ENCODE peak calls at places on chromosome 20, in eight cellular contexts. A, K, J, F, E, H, Y and Z are unnamed samples.

GRCh38 chr20:57698191-57698866 is 11.5 kb downstream of the PMEPA1 start:
- DNase-seq in A (no peak), K (peak; percentile 95), J (no peak), F (peak; percentile 90), E (peak; percentile 98), H (peak; percentile 98), Y (peak; percentile 100), Z (peak; percentile 97)

GRCh38 chr20:8854566-8854965 is 214.3 kb upstream of the PLCB4 start:
- DNase-seq in A (no peak), K (no peak), J (peak; percentile 43), F (peak; percentile 78), E (peak; percentile 58), H (peak; percentile 83), Y (peak; percentile 64), Z (peak; percentile 58)

GRCh38 chr20:42272516-42272915 is 654.3 kb upstream of the CHD6 start:
- DNase-seq in A (no peak), K (no peak), J (no peak), F (no peak), E (no peak), H (no peak), Y (no peak), Z (no peak)

GRCh38 chr20:12916699-12917098 is 92.1 kb upstream of the SPTLC3 start:
- DNase-seq in A (no peak), K (no peak), J (no peak), F (no peak), E (no peak), H (no peak), Y (no peak), Z (no peak)

GRCh38 chr20:55592866-55593265 is 412.5 kb downstream of the CBLN4 start:
- DNase-seq in A (no peak), K (no peak), J (no peak), F (no peak), E (no peak), H (no peak), Y (no peak), Z (no peak)

GRCh38 chr20:58086763-58087566 is 141.5 kb downstream of the ANKRD60 start:
- DNase-seq in A (peak; percentile 59), K (peak; percentile 57), J (no peak), F (peak; percentile 56), E (peak; percentile 36), H (peak; percentile 27), Y (peak; percentile 51), Z (no peak)

GRCh38 chr20:53774487-53775203 is 181.0 kb upstream of the ZNF217 start:
- DNase-seq in A (no peak), K (peak; percentile 87), J (no peak), F (peak; percentile 87), E (peak; percentile 85), H (peak; percentile 95), Y (peak; percentile 97), Z (peak; percentile 92)

GRCh38 chr20:9510926-9511325 is 3.5 kb upstream of the LAMP5 start:
- DNase-seq in A (no peak), K (no peak), J (no peak), F (no peak), E (no peak), H (no peak), Y (no peak), Z (no peak)

GRCh38 chr20:57288676-57289075 is 22.2 kb upstream of the BMP7 start:
- DNase-seq in A (no peak), K (no peak), J (no peak), F (no peak), E (no peak), H (no peak), Y (no peak), Z (peak; percentile 25)

GRCh38 chr20:34475979-34476736 is 40.1 kb upstream of the DYNLRB1 start:
- DNase-seq in A (no peak), K (peak; percentile 51), J (peak; percentile 60), F (peak; percentile 44), E (no peak), H (peak; percentile 21), Y (peak; percentile 44), Z (peak; percentile 69)

GRCh38 chr20:20820780-20821495 is 108.5 kb upstream of the RALGAPA2 start:
- DNase-seq in A (no peak), K (no peak), J (no peak), F (no peak), E (no peak), H (no peak), Y (no peak), Z (no peak)

GRCh38 chr20:25129908-25130307 is 48.0 kb upstream of the VSX1 start:
- DNase-seq in A (no peak), K (no peak), J (no peak), F (no peak), E (no peak), H (no peak), Y (no peak), Z (no peak)

GRCh38 chr20:4726710-4727391 is 5.1 kb downstream of the PRND start:
- DNase-seq in A (no peak), K (no peak), J (no peak), F (peak; percentile 41), E (peak; percentile 19), H (peak; percentile 82), Y (peak; percentile 72), Z (peak; percentile 82)

GRCh38 chr20:42483694-42484303 is 705.9 kb downstream of the PTPRT start:
- DNase-seq in A (peak; percentile 64), K (peak; percentile 30), J (no peak), F (no peak), E (no peak), H (no peak), Y (no peak), Z (no peak)

GRCh38 chr20:58130156-58130555 is 98.3 kb downstream of the ANKRD60 start:
- DNase-seq in A (no peak), K (no peak), J (no peak), F (no peak), E (no peak), H (no peak), Y (no peak), Z (no peak)

GRCh38 chr20:40471261-40471629 is 217.8 kb downstream of the MAFB start:
- DNase-seq in A (peak; percentile 13), K (peak; percentile 18), J (no peak), F (no peak), E (no peak), H (no peak), Y (no peak), Z (no peak)

GRCh38 chr20:17682889-17683198 is 802 bp upstream of the RRBP1 start:
- DNase-seq in A (no peak), K (no peak), J (no peak), F (no peak), E (no peak), H (no peak), Y (no peak), Z (no peak)

GRCh38 chr20:17684077-17684888 is 2.2 kb upstream of the RRBP1 start:
- DNase-seq in A (no peak), K (no peak), J (no peak), F (no peak), E (no peak), H (no peak), Y (no peak), Z (no peak)

GRCh38 chr20:17685168-17685567 is 3.1 kb upstream of the RRBP1 start:
- DNase-seq in A (no peak), K (no peak), J (no peak), F (no peak), E (no peak), H (no peak), Y (no peak), Z (no peak)

GRCh38 chr20:17682103-17682888 is at the start of gene RRBP1:
- DNase-seq in A (peak; percentile 98), K (peak; percentile 98), J (peak; percentile 99), F (peak; percentile 99), E (peak; percentile 96), H (peak; percentile 97), Y (peak; percentile 97), Z (peak; percentile 100)

GRCh38 chr20:17683218-17684076 is 1.4 kb upstream of the RRBP1 start:
- DNase-seq in A (no peak), K (no peak), J (no peak), F (no peak), E (no peak), H (no peak), Y (no peak), Z (no peak)
- H3K4me3 ChIP-seq in A (no peak overlapping the region), K (no peak overlapping the region), J (no peak overlapping the region), F (no peak overlapping the region), E (no peak overlapping the region), H (no peak overlapping the region), Y (no peak overlapping the region), Z (no peak overlapping the region)

DNA sequence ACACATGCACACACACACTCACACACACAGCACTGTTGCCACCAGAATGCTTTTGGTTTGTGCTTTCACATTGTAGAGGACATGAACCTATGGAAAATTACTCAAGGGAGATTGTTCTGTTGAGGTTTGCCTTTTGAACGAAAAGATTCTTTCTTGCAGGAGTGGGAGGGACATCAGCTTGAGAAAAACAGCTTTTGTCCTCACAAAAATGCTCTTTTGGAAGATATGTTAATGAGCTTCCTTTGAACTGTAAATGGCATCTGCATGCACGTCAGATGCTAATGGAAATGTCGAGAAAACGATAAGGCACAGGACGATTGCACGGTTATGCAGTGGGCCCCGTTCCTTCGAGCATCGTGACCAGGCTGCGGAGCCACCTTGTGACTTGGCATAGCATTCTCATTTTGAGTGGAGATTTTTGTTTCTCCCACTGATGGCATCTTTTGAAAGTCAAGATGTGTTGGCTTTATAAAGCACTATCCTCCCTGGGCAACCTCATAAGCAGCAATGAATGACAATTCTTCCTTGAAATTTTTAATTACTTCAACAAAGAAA is 724.0 kb downstream of the KIF16B start:
- DNase-seq in A (no peak), K (no peak), J (no peak), F (no peak), E (no peak), H (no peak), Y (no peak), Z (no peak)
- TF ChIP-seq CTCF in A (no peak), K (no peak), J (no peak), F (no peak), E (no peak), H (no peak), Y (no peak), Z (no peak)

DNA sequence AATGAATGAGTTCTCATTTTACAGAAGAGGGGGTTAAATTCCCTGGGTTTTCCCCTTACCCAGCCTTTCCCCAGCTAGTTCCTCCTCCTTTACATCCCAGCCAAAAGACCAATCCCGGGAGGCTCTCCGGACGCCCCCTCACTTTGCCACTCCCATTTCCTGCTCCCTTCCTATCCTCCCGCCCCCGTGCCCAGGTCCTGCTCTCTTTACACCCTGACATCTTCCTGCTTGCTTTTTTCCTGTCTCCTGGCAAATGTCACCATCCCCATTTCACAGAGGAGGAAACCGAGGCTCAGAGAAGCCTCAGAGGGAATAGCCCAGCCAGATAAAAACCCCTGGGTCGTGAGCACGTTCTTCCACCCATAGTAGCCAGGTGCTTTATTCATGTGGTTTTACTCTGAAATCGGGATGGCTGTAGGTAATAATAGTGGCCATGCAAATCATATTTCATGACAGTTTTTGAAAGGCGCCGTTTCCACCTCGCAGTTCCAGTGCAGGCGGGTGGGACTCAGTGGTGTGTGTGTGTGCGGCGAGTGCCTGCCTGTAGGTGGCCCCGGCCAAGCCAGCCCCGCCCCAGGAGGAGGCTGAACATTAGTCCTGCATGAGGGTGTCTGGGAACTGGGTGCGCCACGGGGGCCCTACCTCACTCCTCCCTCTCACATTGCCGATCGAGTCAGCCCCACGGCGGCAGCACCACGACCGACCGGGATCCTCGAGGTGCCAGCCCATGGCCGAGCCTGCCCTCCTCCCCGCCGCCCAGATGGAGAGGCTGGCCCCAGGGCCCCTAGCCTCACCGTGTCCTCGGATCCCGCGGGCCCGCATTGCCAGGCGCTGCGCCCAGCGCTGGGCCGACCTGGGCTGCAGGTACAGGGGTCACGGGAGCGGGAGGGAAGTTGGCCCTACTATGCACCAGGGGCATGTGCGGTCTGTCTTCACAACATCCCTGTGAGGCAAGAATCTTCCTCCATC is at the start of gene ARHGAP40:
- DNase-seq in A (peak; percentile 29), K (no peak), J (peak; percentile 63), F (peak; percentile 18), E (no peak), H (no peak), Y (peak; percentile 53), Z (peak; percentile 30)
- H3K4me3 ChIP-seq in A (no peak within 1 kb of the TSS), K (no peak within 1 kb of the TSS), J (peak within 1 kb of the TSS; percentile 14), F (peak within 1 kb of the TSS; percentile 2), E (peak within 1 kb of the TSS; percentile 41), H (no peak within 1 kb of the TSS), Y (no peak within 1 kb of the TSS), Z (no peak within 1 kb of the TSS)

GRCh38 chr20:51378171-51378928 is 164.2 kb downstream of the NFATC2 start:
- DNase-seq in A (no peak), K (peak; percentile 43), J (no peak), F (no peak), E (no peak), H (no peak), Y (no peak), Z (no peak)
- TF ChIP-seq CTCF in A (peak; percentile 24), K (no peak), J (no peak), F (no peak), E (peak; percentile 25), H (peak; percentile 24), Y (peak; percentile 7), Z (no peak)